ENCODE peak calls at places on chromosomes 11 and 22, in four cellular contexts. One of them, this sample, is unnamed.

GRCh38 chr11:64231536-64231935 is 1.2 kb downstream of the DNAJC4 start:
- DNase-seq in fibroblast of lung: no peak
- DNase-seq in body of pancreas: no peak
- DNase-seq in activated CD4-positive, alpha-beta T cell treated with anti-CD3 and anti-CD28 coated beads, Interleukin-2, amount 50 U/mL, for 1 hour: no peak
- DNase-seq in this sample: no peak

GRCh38 chr11:68601147-68601546 is 83.2 kb upstream of the GAL start:
- DNase-seq in fibroblast of lung: no peak
- DNase-seq in body of pancreas: no peak
- DNase-seq in activated CD4-positive, alpha-beta T cell treated with anti-CD3 and anti-CD28 coated beads, Interleukin-2, amount 50 U/mL, for 1 hour: no peak
- DNase-seq in this sample: no peak

GRCh38 chr22:31496735-31497146 is 405 bp downstream of the SFI1 start:
- DNase-seq in fibroblast of lung: no peak
- DNase-seq in body of pancreas: no peak
- DNase-seq in activated CD4-positive, alpha-beta T cell treated with anti-CD3 and anti-CD28 coated beads, Interleukin-2, amount 50 U/mL, for 1 hour: peak
- DNase-seq in this sample: peak

GRCh38 chr11:100297516-100297915 is 389.6 kb upstream of the ARHGAP42 start:
- DNase-seq in fibroblast of lung: no peak
- DNase-seq in body of pancreas: no peak
- DNase-seq in activated CD4-positive, alpha-beta T cell treated with anti-CD3 and anti-CD28 coated beads, Interleukin-2, amount 50 U/mL, for 1 hour: no peak
- DNase-seq in this sample: no peak

GRCh38 chr22:39956932-39957664 is 3.1 kb upstream of the TMA7B start:
- DNase-seq in fibroblast of lung: no peak
- DNase-seq in body of pancreas: no peak
- DNase-seq in activated CD4-positive, alpha-beta T cell treated with anti-CD3 and anti-CD28 coated beads, Interleukin-2, amount 50 U/mL, for 1 hour: no peak
- DNase-seq in this sample: no peak

GRCh38 chr22:45673482-45674175 is 2.0 kb downstream of the ATXN10 start:
- DNase-seq in fibroblast of lung: no peak
- DNase-seq in body of pancreas: no peak
- DNase-seq in activated CD4-positive, alpha-beta T cell treated with anti-CD3 and anti-CD28 coated beads, Interleukin-2, amount 50 U/mL, for 1 hour: no peak
- DNase-seq in this sample: no peak

GRCh38 chr11:26947379-26947844 is 46.5 kb upstream of the FIBIN start:
- DNase-seq in fibroblast of lung: peak
- DNase-seq in body of pancreas: no peak
- DNase-seq in activated CD4-positive, alpha-beta T cell treated with anti-CD3 and anti-CD28 coated beads, Interleukin-2, amount 50 U/mL, for 1 hour: no peak
- DNase-seq in this sample: no peak

GRCh38 chr11:64856382-64857227 is 12.2 kb upstream of the CDC42BPG start:
- DNase-seq in fibroblast of lung: peak
- DNase-seq in body of pancreas: no peak
- DNase-seq in activated CD4-positive, alpha-beta T cell treated with anti-CD3 and anti-CD28 coated beads, Interleukin-2, amount 50 U/mL, for 1 hour: peak
- DNase-seq in this sample: no peak

GRCh38 chr11:114147389-114148382 is 88.2 kb downstream of the ZBTB16 start:
- DNase-seq in fibroblast of lung: peak
- DNase-seq in body of pancreas: no peak
- DNase-seq in activated CD4-positive, alpha-beta T cell treated with anti-CD3 and anti-CD28 coated beads, Interleukin-2, amount 50 U/mL, for 1 hour: no peak
- DNase-seq in this sample: no peak

This sample was measured in activated effector memory CD4-positive, alpha-beta T cell treated with Interleukin-2 at 50 U/mL for 16 hours.